ENCODE peak calls at places on chromosomes 16 and 17, in ten cellular contexts. J is EL; X is activated CD8-positive, alpha-beta memory T cell treated with anti-CD3 and anti-CD28 coated beads, Interleukin-2, amount 10 ng/mL, durations not matched to agents 7 days and 5 days; T is ureter; P is substantia nigra; A is AG08396; D is K562; Q is AG20443; B is activated naive CD4-positive, alpha-beta T cell treated with anti-CD3 and anti-CD28 coated beads, Interleukin-2, amount 10 ng/mL, durations not matched to agents 7 days and 5 days; L is ecto neural progenitor cell. Z is an unnamed sample.

GRCh38 chr17:59790936-59791335 is 83.5 kb downstream of the VMP1 start:
- DNase-seq in J (no peak), X (no peak), T (no peak), P (no peak), A (no peak), D (no peak), Q (no peak), B (no peak), L (no peak), Z (no peak)

GRCh38 chr17:39632153-39632941 is 4.6 kb upstream of the STARD3 start:
- DNase-seq in J (no peak), X (no peak), T (peak; percentile 75), P (peak; percentile 35), A (no peak), D (no peak), Q (no peak), B (no peak), L (no peak), Z (no peak)

GRCh38 chr16:685967-686366 is 1.8 kb upstream of the JMJD8 start:
- DNase-seq in J (peak; percentile 48), X (no peak), T (no peak), P (no peak), A (peak; percentile 69), D (peak; percentile 52), Q (peak; percentile 42), B (no peak), L (peak; percentile 74), Z (peak; percentile 43)

GRCh38 chr16:19884611-19885455 is at the start of gene GPRC5B:
- DNase-seq in J (peak; percentile 39), X (peak; percentile 43), T (no peak), P (peak; percentile 46), A (peak; percentile 87), D (peak; percentile 62), Q (peak; percentile 85), B (peak; percentile 64), L (peak; percentile 71), Z (peak; percentile 49)

GRCh38 chr16:66152841-66153525 is 213.5 kb upstream of the CDH5 start:
- DNase-seq in J (peak; percentile 85), X (no peak), T (no peak), P (no peak), A (peak; percentile 65), D (no peak), Q (peak; percentile 71), B (no peak), L (no peak), Z (peak; percentile 68)

GRCh38 chr16:31874354-31875111 is 926 bp downstream of the ZNF267 start:
- DNase-seq in J (peak; percentile 61), X (peak; percentile 64), T (no peak), P (no peak), A (peak; percentile 29), D (peak; percentile 55), Q (peak; percentile 46), B (peak; percentile 45), L (no peak), Z (peak; percentile 88)

GRCh38 chr17:7435676-7436555 is 681 bp downstream of the TMEM102 start:
- DNase-seq in J (peak; percentile 49), X (peak; percentile 79), T (peak; percentile 67), P (no peak), A (no peak), D (peak; percentile 69), Q (no peak), B (peak; percentile 79), L (peak; percentile 81), Z (peak; percentile 48)

GRCh38 chr17:34579017-34579946 is at the start of gene TMEM132E:
- DNase-seq in J (no peak), X (no peak), T (peak; percentile 52), P (peak; percentile 74), A (peak; percentile 56), D (no peak), Q (peak; percentile 59), B (peak; percentile 27), L (peak; percentile 87), Z (peak; percentile 17)

GRCh38 chr16:1109648-1110047 is 13.6 kb upstream of the C1QTNF8 start:
- DNase-seq in J (no peak), X (no peak), T (no peak), P (no peak), A (no peak), D (no peak), Q (no peak), B (no peak), L (no peak), Z (no peak)